ENCODE peak calls at places on chromosome 18, in four cellular contexts. M is HepG2, F is GM12878, E is K562. I is an unnamed sample.

GRCh38 chr18:41752826-41753225 is 202.2 kb upstream of the PIK3C3 start:
- DNase-seq in M (no peak), F (no peak), E (no peak), I (no peak)

GRCh38 chr18:23422751-23423418 is 30.2 kb upstream of the RIOK3 start:
- DNase-seq in M (peak; percentile 66), F (peak; percentile 92), E (peak; percentile 63), I (no peak)

GRCh38 chr18:10851824-10852225 is 297.5 kb downstream of the PIEZO2 start:
- DNase-seq in M (peak; percentile 57), F (peak; percentile 61), E (peak; percentile 48), I (no peak)

GRCh38 chr18:6434987-6435709 is 20.4 kb upstream of the L3MBTL4 start:
- DNase-seq in M (no peak), F (no peak), E (no peak), I (no peak)

GRCh38 chr18:11794195-11794594 is 57.0 kb upstream of the CHMP1B start:
- DNase-seq in M (no peak), F (no peak), E (no peak), I (no peak)

GRCh38 chr18:61754039-61754583 is 138.7 kb downstream of the RNF152 start:
- DNase-seq in M (no peak), F (no peak), E (no peak), I (no peak)

GRCh38 chr18:54416459-54416858 is 58.8 kb downstream of the C18orf54 start:
- DNase-seq in M (no peak), F (no peak), E (no peak), I (no peak)

GRCh38 chr18:13332874-13333273 is 114.3 kb downstream of the LDLRAD4 start:
- DNase-seq in M (no peak), F (no peak), E (no peak), I (no peak)

GRCh38 chr18:24176727-24177416 is 38.0 kb downstream of the CABYR start:
- DNase-seq in M (peak; percentile 37), F (peak; percentile 61), E (peak; percentile 42), I (peak; percentile 85)

GRCh38 chr18:46301081-46301480 is 196.9 kb downstream of the HAUS1 start:
- DNase-seq in M (no peak), F (no peak), E (no peak), I (no peak)

GRCh38 chr18:64110692-64111480 is 38.0 kb downstream of the LINC00305 start:
- DNase-seq in M (no peak), F (no peak), E (no peak), I (no peak)

GRCh38 chr18:45672637-45673036 is 51.3 kb upstream of the SLC14A1 start:
- DNase-seq in M (no peak), F (no peak), E (no peak), I (no peak)

GRCh38 chr18:56888978-56889377 is 237.8 kb downstream of the WDR7 start:
- DNase-seq in M (no peak), F (no peak), E (no peak), I (no peak)

GRCh38 chr18:34971313-34971712 is 69.9 kb upstream of the MAPRE2 start:
- DNase-seq in M (no peak), F (no peak), E (no peak), I (no peak)

GRCh38 chr18:75066223-75066622 is 142.7 kb downstream of the PTGR3 start:
- DNase-seq in M (no peak), F (no peak), E (no peak), I (no peak)

GRCh38 chr18:69267895-69268294 is 132.8 kb upstream of the DOK6 start:
- DNase-seq in M (no peak), F (no peak), E (no peak), I (no peak)

GRCh38 chr18:47184419-47185050 is 8.4 kb upstream of the IER3IP1 start:
- DNase-seq in M (peak; percentile 52), F (no peak), E (peak; percentile 29), I (no peak)

GRCh38 chr18:3114456-3114855 is 101.5 kb upstream of the LPIN2 start:
- DNase-seq in M (no peak), F (no peak), E (no peak), I (no peak)

GRCh38 chr18:22106536-22107292 is 62.7 kb upstream of the GATA6 start:
- DNase-seq in M (peak; percentile 12), F (no peak), E (peak; percentile 51), I (no peak)

GRCh38 chr18:58922995-58923394 is 58.3 kb downstream of the ZNF532 start:
- DNase-seq in M (no peak), F (no peak), E (no peak), I (no peak)

GRCh38 chr18:2083691-2084090 is 487.6 kb downstream of the METTL4 start:
- DNase-seq in M (no peak), F (no peak), E (no peak), I (peak; percentile 35)

GRCh38 chr18:62425465-62426190 is 97.2 kb upstream of the ZCCHC2 start:
- DNase-seq in M (peak; percentile 88), F (no peak), E (peak; percentile 45), I (peak; percentile 57)

GRCh38 chr18:75340206-75340605 is 87.3 kb downstream of the SMIM21 start:
- DNase-seq in M (no peak), F (no peak), E (no peak), I (no peak)

GRCh38 chr18:50509012-50509411 is 50.9 kb upstream of the MAPK4 start:
- DNase-seq in M (no peak), F (no peak), E (no peak), I (no peak)

GRCh38 chr18:50508228-50508627 is 51.7 kb upstream of the MAPK4 start:
- DNase-seq in M (no peak), F (no peak), E (no peak), I (no peak)

GRCh38 chr18:50506362-50506761 is 53.5 kb upstream of the MAPK4 start:
- DNase-seq in M (no peak), F (no peak), E (no peak), I (no peak)

GRCh38 chr18:50507120-50507590 is 52.7 kb upstream of the MAPK4 start:
- DNase-seq in M (peak; percentile 13), F (no peak), E (peak; percentile 16), I (peak; percentile 80)
- TF ChIP-seq TCF7 in M (no peak), F (no peak), E (no peak), I (no peak)

GRCh38 chr18:66599190-66599589 is 4.7 kb downstream of the CDH19 start:
- DNase-seq in M (peak; percentile 69), F (no peak), E (no peak), I (no peak)

GRCh38 chr18:66601649-66602048 is 2.2 kb downstream of the CDH19 start:
- DNase-seq in M (no peak), F (no peak), E (no peak), I (no peak)

GRCh38 chr18:66607632-66608031 is 3.7 kb upstream of the CDH19 start:
- DNase-seq in M (no peak), F (no peak), E (no peak), I (no peak)

DNA sequence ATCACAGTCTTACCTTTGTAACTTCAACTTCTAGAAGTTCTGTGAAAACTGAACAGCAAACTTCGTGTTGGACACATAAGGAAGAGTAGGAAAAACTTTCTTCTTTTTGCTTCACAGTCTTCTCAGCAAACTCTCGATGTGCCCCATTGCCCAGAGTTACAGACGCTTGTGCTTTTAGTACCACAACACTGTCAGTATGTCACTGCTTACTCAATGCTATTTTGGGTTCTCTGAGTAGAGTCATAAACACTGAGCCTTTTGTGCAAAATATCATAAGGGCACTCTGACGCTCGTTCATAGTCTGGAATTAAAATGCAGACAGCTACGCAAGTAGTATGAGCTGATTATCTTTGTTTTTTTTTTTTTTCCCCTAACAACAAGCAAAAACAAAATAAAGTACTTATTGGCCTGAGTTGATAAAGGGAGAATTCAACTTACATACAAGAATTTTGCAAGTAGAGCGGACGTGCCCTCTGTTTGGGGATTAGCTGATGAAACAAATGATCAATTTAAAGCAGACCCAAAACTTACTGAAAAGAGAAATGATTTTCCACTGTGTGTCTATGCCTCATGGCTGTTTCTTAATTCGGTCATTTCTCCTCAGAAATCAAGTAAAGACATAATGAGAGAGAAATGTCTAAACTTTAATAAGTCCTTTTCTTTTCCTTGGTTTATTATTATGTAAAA is at the start of gene CDH19:
- DNase-seq in M (peak; percentile 0), F (no peak), E (no peak), I (no peak)
- TF ChIP-seq TCF7 in M (no peak), F (no peak), E (no peak), I (no peak)

GRCh38 chr18:49167084-49167483 is 216.3 kb upstream of the SMAD7 start:
- DNase-seq in M (no peak), F (no peak), E (no peak), I (no peak)
- TF ChIP-seq TCF7 in M (no peak), F (no peak), E (no peak), I (no peak)

DNA sequence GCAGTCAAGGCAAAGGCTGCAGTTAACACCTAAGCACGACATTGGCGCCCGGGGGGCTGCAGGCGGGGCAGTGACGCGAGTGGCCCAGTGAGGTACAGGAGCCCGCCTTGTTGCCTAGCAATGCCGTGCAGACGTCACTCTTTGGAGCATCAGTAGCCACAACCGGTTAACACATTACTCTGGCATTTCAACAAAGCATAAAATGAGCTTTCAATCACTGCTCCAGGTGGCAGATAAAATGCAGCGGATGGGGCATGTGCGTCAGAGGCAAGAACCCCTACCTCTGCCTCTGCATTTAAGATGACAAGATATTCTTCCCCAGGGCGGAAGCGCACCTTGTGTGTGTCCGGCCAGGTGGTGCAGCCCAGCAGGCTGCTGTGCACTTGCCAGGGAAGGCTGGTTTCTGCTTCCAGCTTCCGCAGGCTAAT is 139.4 kb downstream of the MTCL1 start:
- DNase-seq in M (no peak), F (no peak), E (no peak), I (no peak)
- TF ChIP-seq TCF7 in M (no peak), F (no peak), E (no peak), I (no peak)

DNA sequence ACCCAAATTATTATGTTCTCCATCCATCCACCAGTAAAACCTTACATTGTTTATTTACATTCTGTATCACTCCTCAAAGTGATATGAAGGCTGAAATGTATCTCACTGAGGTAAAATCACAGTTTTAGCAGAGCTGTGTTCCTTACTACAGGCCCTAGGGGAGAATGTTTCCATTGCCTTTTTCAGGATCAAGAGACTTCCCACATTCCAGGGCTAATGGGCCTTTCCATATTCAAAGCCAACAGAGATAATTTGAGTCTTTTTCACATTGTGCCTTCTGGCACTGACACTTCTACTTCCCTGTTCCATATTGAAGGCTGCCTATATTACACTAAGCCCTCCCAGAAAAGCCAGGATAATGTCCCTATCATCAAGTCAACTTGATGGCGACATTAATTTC is 20.0 kb downstream of the NETO1 start:
- DNase-seq in M (no peak), F (no peak), E (no peak), I (no peak)
- TF ChIP-seq TCF7 in M (no peak), F (no peak), E (no peak), I (no peak)

DNA sequence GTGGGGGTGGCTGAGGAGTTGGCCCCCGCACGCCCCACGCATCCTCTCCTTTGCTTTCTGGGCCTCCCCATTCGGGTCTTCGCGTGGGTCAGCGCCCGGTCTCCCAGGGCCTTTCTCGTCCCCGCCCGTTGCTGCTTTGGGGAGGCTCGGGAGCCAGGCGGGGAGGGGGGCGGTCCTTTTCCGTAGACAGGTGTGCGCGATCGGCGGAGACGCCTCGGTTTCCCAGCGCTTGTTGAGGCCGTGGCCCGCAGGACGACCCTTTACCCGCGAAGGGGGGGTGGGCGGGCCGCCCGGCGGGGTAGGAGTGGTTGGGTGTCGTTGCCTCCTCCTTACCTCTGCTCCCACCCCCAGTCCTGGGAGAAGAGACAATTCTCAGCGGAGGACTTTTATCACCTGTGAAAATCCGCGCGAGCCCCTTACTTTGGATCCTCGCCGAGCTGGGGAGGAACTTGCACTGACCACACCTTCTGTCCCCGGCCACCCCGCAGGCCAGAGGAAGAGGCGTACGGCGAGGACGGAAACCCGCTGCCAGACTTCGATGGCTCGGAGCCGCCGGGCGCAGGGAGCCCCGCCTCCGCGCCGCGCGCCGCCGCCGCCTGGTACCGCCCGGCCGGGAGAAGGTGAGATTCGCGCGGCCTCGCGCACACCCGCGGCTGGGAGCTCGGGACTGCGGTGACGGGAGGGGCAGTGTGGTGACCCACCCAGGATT is 2.7 kb downstream of the ADCYAP1 start:
- DNase-seq in M (no peak), F (no peak), E (no peak), I (peak; percentile 62)
- TF ChIP-seq TCF7 in M (no peak), F (no peak), E (no peak), I (no peak)

I was measured in WTC11.